ENCODE peak calls at places on chromosome X, in six cellular contexts. One of them, this sample, is unnamed.

GRCh38 chrX:26851981-26852380 is 611.2 kb downstream of the PPP4R3C start:
- DNase-seq in activated CD4-positive, alpha-beta T cell treated with anti-CD3 and anti-CD28 coated beads, Interleukin-2, amount 10 ng/mL, durations not matched to agents 7 days and 5 days: no peak
- DNase-seq in breast epithelium: no peak
- DNase-seq in CD4-positive, CD25-positive, alpha-beta regulatory T cell: no peak
- DNase-seq in lower lobe of right lung: no peak
- DNase-seq in GM23248: peak; percentile 54
- DNase-seq in this sample: no peak

GRCh38 chrX:14497184-14497666 is 32.1 kb upstream of the GLRA2 start:
- DNase-seq in activated CD4-positive, alpha-beta T cell treated with anti-CD3 and anti-CD28 coated beads, Interleukin-2, amount 10 ng/mL, durations not matched to agents 7 days and 5 days: peak; percentile 7
- DNase-seq in breast epithelium: no peak
- DNase-seq in CD4-positive, CD25-positive, alpha-beta regulatory T cell: no peak
- DNase-seq in lower lobe of right lung: no peak
- DNase-seq in GM23248: peak; percentile 31
- DNase-seq in this sample: peak; percentile 53

GRCh38 chrX:117510453-117510852 is 606.2 kb downstream of the KLHL13 start:
- DNase-seq in activated CD4-positive, alpha-beta T cell treated with anti-CD3 and anti-CD28 coated beads, Interleukin-2, amount 10 ng/mL, durations not matched to agents 7 days and 5 days: no peak
- DNase-seq in breast epithelium: no peak
- DNase-seq in CD4-positive, CD25-positive, alpha-beta regulatory T cell: no peak
- DNase-seq in lower lobe of right lung: no peak
- DNase-seq in GM23248: no peak
- DNase-seq in this sample: no peak

GRCh38 chrX:110568396-110568795 is 209.7 kb downstream of the RTL9 start:
- DNase-seq in activated CD4-positive, alpha-beta T cell treated with anti-CD3 and anti-CD28 coated beads, Interleukin-2, amount 10 ng/mL, durations not matched to agents 7 days and 5 days: no peak
- DNase-seq in breast epithelium: no peak
- DNase-seq in CD4-positive, CD25-positive, alpha-beta regulatory T cell: no peak
- DNase-seq in lower lobe of right lung: no peak
- DNase-seq in GM23248: no peak
- DNase-seq in this sample: no peak

GRCh38 chrX:70998402-70999027 is 67.6 kb upstream of the SLC7A3 start:
- DNase-seq in activated CD4-positive, alpha-beta T cell treated with anti-CD3 and anti-CD28 coated beads, Interleukin-2, amount 10 ng/mL, durations not matched to agents 7 days and 5 days: peak; percentile 6
- DNase-seq in breast epithelium: no peak
- DNase-seq in CD4-positive, CD25-positive, alpha-beta regulatory T cell: no peak
- DNase-seq in lower lobe of right lung: no peak
- DNase-seq in GM23248: peak; percentile 30
- DNase-seq in this sample: peak; percentile 10

GRCh38 chrX:29728639-29729038 is 486.7 kb upstream of the MAGEB2 start:
- DNase-seq in activated CD4-positive, alpha-beta T cell treated with anti-CD3 and anti-CD28 coated beads, Interleukin-2, amount 10 ng/mL, durations not matched to agents 7 days and 5 days: no peak
- DNase-seq in breast epithelium: no peak
- DNase-seq in CD4-positive, CD25-positive, alpha-beta regulatory T cell: no peak
- DNase-seq in lower lobe of right lung: no peak
- DNase-seq in GM23248: no peak
- DNase-seq in this sample: no peak

GRCh38 chrX:39848243-39848642 is 249.5 kb downstream of the BCOR start:
- DNase-seq in activated CD4-positive, alpha-beta T cell treated with anti-CD3 and anti-CD28 coated beads, Interleukin-2, amount 10 ng/mL, durations not matched to agents 7 days and 5 days: no peak
- DNase-seq in breast epithelium: no peak
- DNase-seq in CD4-positive, CD25-positive, alpha-beta regulatory T cell: no peak
- DNase-seq in lower lobe of right lung: no peak
- DNase-seq in GM23248: no peak
- DNase-seq in this sample: no peak

GRCh38 chrX:153643431-153644351 is 3.3 kb upstream of the DUSP9 start:
- DNase-seq in activated CD4-positive, alpha-beta T cell treated with anti-CD3 and anti-CD28 coated beads, Interleukin-2, amount 10 ng/mL, durations not matched to agents 7 days and 5 days: no peak
- DNase-seq in breast epithelium: no peak
- DNase-seq in CD4-positive, CD25-positive, alpha-beta regulatory T cell: no peak
- DNase-seq in lower lobe of right lung: no peak
- DNase-seq in GM23248: peak; percentile 41
- DNase-seq in this sample: no peak

GRCh38 chrX:101642086-101642485 is 17.6 kb downstream of the ARMCX2 start:
- DNase-seq in activated CD4-positive, alpha-beta T cell treated with anti-CD3 and anti-CD28 coated beads, Interleukin-2, amount 10 ng/mL, durations not matched to agents 7 days and 5 days: no peak
- DNase-seq in breast epithelium: no peak
- DNase-seq in CD4-positive, CD25-positive, alpha-beta regulatory T cell: no peak
- DNase-seq in lower lobe of right lung: no peak
- DNase-seq in GM23248: no peak
- DNase-seq in this sample: no peak

GRCh38 chrX:106891762-106892161 is 11.4 kb downstream of the RIPPLY1 start:
- DNase-seq in activated CD4-positive, alpha-beta T cell treated with anti-CD3 and anti-CD28 coated beads, Interleukin-2, amount 10 ng/mL, durations not matched to agents 7 days and 5 days: no peak
- DNase-seq in breast epithelium: no peak
- DNase-seq in CD4-positive, CD25-positive, alpha-beta regulatory T cell: no peak
- DNase-seq in lower lobe of right lung: no peak
- DNase-seq in GM23248: peak; percentile 31
- DNase-seq in this sample: no peak

GRCh38 chrX:133068461-133068860 is 28.4 kb downstream of the USP26 start:
- DNase-seq in activated CD4-positive, alpha-beta T cell treated with anti-CD3 and anti-CD28 coated beads, Interleukin-2, amount 10 ng/mL, durations not matched to agents 7 days and 5 days: no peak
- DNase-seq in breast epithelium: no peak
- DNase-seq in CD4-positive, CD25-positive, alpha-beta regulatory T cell: no peak
- DNase-seq in lower lobe of right lung: no peak
- DNase-seq in GM23248: no peak
- DNase-seq in this sample: no peak

GRCh38 chrX:133726211-133726630 is 259.2 kb downstream of the GPC3 start:
- DNase-seq in activated CD4-positive, alpha-beta T cell treated with anti-CD3 and anti-CD28 coated beads, Interleukin-2, amount 10 ng/mL, durations not matched to agents 7 days and 5 days: no peak
- DNase-seq in breast epithelium: no peak
- DNase-seq in CD4-positive, CD25-positive, alpha-beta regulatory T cell: no peak
- DNase-seq in lower lobe of right lung: no peak
- DNase-seq in GM23248: peak; percentile 61
- DNase-seq in this sample: no peak

GRCh38 chrX:32126997-32127396 is 1055.2 kb upstream of the FTHL17 start:
- DNase-seq in activated CD4-positive, alpha-beta T cell treated with anti-CD3 and anti-CD28 coated beads, Interleukin-2, amount 10 ng/mL, durations not matched to agents 7 days and 5 days: no peak
- DNase-seq in breast epithelium: no peak
- DNase-seq in CD4-positive, CD25-positive, alpha-beta regulatory T cell: no peak
- DNase-seq in lower lobe of right lung: no peak
- DNase-seq in GM23248: no peak
- DNase-seq in this sample: no peak

GRCh38 chrX:20254712-20255299 is 11.9 kb downstream of the RPS6KA3 start:
- DNase-seq in activated CD4-positive, alpha-beta T cell treated with anti-CD3 and anti-CD28 coated beads, Interleukin-2, amount 10 ng/mL, durations not matched to agents 7 days and 5 days: no peak
- DNase-seq in breast epithelium: no peak
- DNase-seq in CD4-positive, CD25-positive, alpha-beta regulatory T cell: no peak
- DNase-seq in lower lobe of right lung: no peak
- DNase-seq in GM23248: peak; percentile 33
- DNase-seq in this sample: no peak

GRCh38 chrX:95318882-95319281 is 1365.8 kb upstream of the DIAPH2 start:
- DNase-seq in activated CD4-positive, alpha-beta T cell treated with anti-CD3 and anti-CD28 coated beads, Interleukin-2, amount 10 ng/mL, durations not matched to agents 7 days and 5 days: no peak
- DNase-seq in breast epithelium: no peak
- DNase-seq in CD4-positive, CD25-positive, alpha-beta regulatory T cell: no peak
- DNase-seq in lower lobe of right lung: no peak
- DNase-seq in GM23248: peak; percentile 2
- DNase-seq in this sample: no peak

GRCh38 chrX:72255445-72255844 is 16.6 kb upstream of the ERCC6L start:
- DNase-seq in activated CD4-positive, alpha-beta T cell treated with anti-CD3 and anti-CD28 coated beads, Interleukin-2, amount 10 ng/mL, durations not matched to agents 7 days and 5 days: no peak
- DNase-seq in breast epithelium: no peak
- DNase-seq in CD4-positive, CD25-positive, alpha-beta regulatory T cell: no peak
- DNase-seq in lower lobe of right lung: peak; percentile 67
- DNase-seq in GM23248: no peak
- DNase-seq in this sample: no peak

GRCh38 chrX:102154218-102154860 is 1.4 kb downstream of the BEX5 start:
- DNase-seq in activated CD4-positive, alpha-beta T cell treated with anti-CD3 and anti-CD28 coated beads, Interleukin-2, amount 10 ng/mL, durations not matched to agents 7 days and 5 days: peak; percentile 6
- DNase-seq in breast epithelium: no peak
- DNase-seq in CD4-positive, CD25-positive, alpha-beta regulatory T cell: peak; percentile 1
- DNase-seq in lower lobe of right lung: no peak
- DNase-seq in GM23248: no peak
- DNase-seq in this sample: no peak

GRCh38 chrX:139211568-139212182 is 318.9 kb upstream of the F9 start:
- DNase-seq in activated CD4-positive, alpha-beta T cell treated with anti-CD3 and anti-CD28 coated beads, Interleukin-2, amount 10 ng/mL, durations not matched to agents 7 days and 5 days: no peak
- DNase-seq in breast epithelium: no peak
- DNase-seq in CD4-positive, CD25-positive, alpha-beta regulatory T cell: no peak
- DNase-seq in lower lobe of right lung: no peak
- DNase-seq in GM23248: no peak
- DNase-seq in this sample: no peak

GRCh38 chrX:9775930-9776329 is 10.3 kb upstream of the GPR143 start:
- DNase-seq in activated CD4-positive, alpha-beta T cell treated with anti-CD3 and anti-CD28 coated beads, Interleukin-2, amount 10 ng/mL, durations not matched to agents 7 days and 5 days: no peak
- DNase-seq in breast epithelium: no peak
- DNase-seq in CD4-positive, CD25-positive, alpha-beta regulatory T cell: no peak
- DNase-seq in lower lobe of right lung: no peak
- DNase-seq in GM23248: no peak
- DNase-seq in this sample: no peak

GRCh38 chrX:136823175-136823574 is 42.4 kb upstream of the ARHGEF6 start:
- DNase-seq in activated CD4-positive, alpha-beta T cell treated with anti-CD3 and anti-CD28 coated beads, Interleukin-2, amount 10 ng/mL, durations not matched to agents 7 days and 5 days: no peak
- DNase-seq in breast epithelium: no peak
- DNase-seq in CD4-positive, CD25-positive, alpha-beta regulatory T cell: no peak
- DNase-seq in lower lobe of right lung: no peak
- DNase-seq in GM23248: peak; percentile 73
- DNase-seq in this sample: no peak

GRCh38 chrX:103756736-103757135 is 19.9 kb upstream of the PLP1 start:
- DNase-seq in activated CD4-positive, alpha-beta T cell treated with anti-CD3 and anti-CD28 coated beads, Interleukin-2, amount 10 ng/mL, durations not matched to agents 7 days and 5 days: no peak
- DNase-seq in breast epithelium: no peak
- DNase-seq in CD4-positive, CD25-positive, alpha-beta regulatory T cell: no peak
- DNase-seq in lower lobe of right lung: no peak
- DNase-seq in GM23248: no peak
- DNase-seq in this sample: peak; percentile 45

GRCh38 chrX:68801737-68802290 is 27.0 kb upstream of the EFNB1 start:
- DNase-seq in activated CD4-positive, alpha-beta T cell treated with anti-CD3 and anti-CD28 coated beads, Interleukin-2, amount 10 ng/mL, durations not matched to agents 7 days and 5 days: no peak
- DNase-seq in breast epithelium: no peak
- DNase-seq in CD4-positive, CD25-positive, alpha-beta regulatory T cell: no peak
- DNase-seq in lower lobe of right lung: no peak
- DNase-seq in GM23248: no peak
- DNase-seq in this sample: no peak

GRCh38 chrX:105190252-105190853 is 30.1 kb downstream of the TEX13A start:
- DNase-seq in activated CD4-positive, alpha-beta T cell treated with anti-CD3 and anti-CD28 coated beads, Interleukin-2, amount 10 ng/mL, durations not matched to agents 7 days and 5 days: peak; percentile 5
- DNase-seq in breast epithelium: no peak
- DNase-seq in CD4-positive, CD25-positive, alpha-beta regulatory T cell: no peak
- DNase-seq in lower lobe of right lung: no peak
- DNase-seq in GM23248: peak; percentile 10
- DNase-seq in this sample: peak; percentile 11